ENCODE peak calls at places on chromosomes 4 and X, in eight cellular contexts. One of them, this sample, is unnamed.

GRCh38 chr4:120009731-120010130 is 56.9 kb downstream of the MAD2L1 start:
- DNase-seq in endothelial cell: no peak
- DNase-seq in uterus: no peak
- DNase-seq in T-cell: no peak
- DNase-seq in anterior cingulate cortex: no peak
- DNase-seq in nucleus accumbens: no peak
- DNase-seq in posterior cingulate gyrus: no peak
- DNase-seq in H54: no peak
- DNase-seq in this sample: no peak

GRCh38 chr4:57147335-57148060 is 37.3 kb upstream of the IGFBP7 start:
- DNase-seq in anterior cingulate cortex: no peak
- DNase-seq in posterior cingulate gyrus: no peak
- DNase-seq in uterus: no peak
- DNase-seq in nucleus accumbens: no peak
- DNase-seq in H54: no peak
- DNase-seq in T-cell: no peak
- DNase-seq in endothelial cell: no peak
- DNase-seq in this sample: no peak

GRCh38 chrX:119999087-119999634 is 55.6 kb upstream of the NKAP start:
- DNase-seq in posterior cingulate gyrus: no peak
- DNase-seq in nucleus accumbens: no peak
- DNase-seq in anterior cingulate cortex: no peak
- DNase-seq in T-cell: no peak
- DNase-seq in uterus: no peak
- DNase-seq in H54: no peak
- DNase-seq in endothelial cell: no peak
- DNase-seq in this sample: no peak

GRCh38 chrX:72269671-72270251 is 7.3 kb downstream of the RPS4X start:
- DNase-seq in uterus: no peak
- DNase-seq in anterior cingulate cortex: no peak
- DNase-seq in T-cell: no peak
- DNase-seq in nucleus accumbens: no peak
- DNase-seq in endothelial cell: no peak
- DNase-seq in H54: no peak
- DNase-seq in posterior cingulate gyrus: no peak
- DNase-seq in this sample: no peak

GRCh38 chr4:71456841-71457240 is 118.0 kb downstream of the SLC4A4 start:
- DNase-seq in T-cell: no peak
- DNase-seq in posterior cingulate gyrus: no peak
- DNase-seq in anterior cingulate cortex: no peak
- DNase-seq in endothelial cell: no peak
- DNase-seq in H54: no peak
- DNase-seq in uterus: no peak
- DNase-seq in nucleus accumbens: no peak
- DNase-seq in this sample: no peak

GRCh38 chr4:5971077-5971447 is 47.2 kb downstream of the C4orf50 start:
- DNase-seq in T-cell: no peak
- DNase-seq in posterior cingulate gyrus: no peak
- DNase-seq in H54: no peak
- DNase-seq in endothelial cell: no peak
- DNase-seq in uterus: no peak
- DNase-seq in anterior cingulate cortex: no peak
- DNase-seq in nucleus accumbens: no peak
- DNase-seq in this sample: no peak

GRCh38 chr4:183637461-183637860 is 21.5 kb downstream of the RWDD4 start:
- DNase-seq in endothelial cell: no peak
- DNase-seq in uterus: no peak
- DNase-seq in nucleus accumbens: no peak
- DNase-seq in posterior cingulate gyrus: no peak
- DNase-seq in anterior cingulate cortex: no peak
- DNase-seq in T-cell: no peak
- DNase-seq in H54: no peak
- DNase-seq in this sample: no peak

GRCh38 chr4:7429069-7429416 is 5.7 kb downstream of the PSAPL1 start:
- DNase-seq in H54: no peak
- DNase-seq in nucleus accumbens: no peak
- DNase-seq in anterior cingulate cortex: no peak
- DNase-seq in uterus: peak; percentile 10
- DNase-seq in posterior cingulate gyrus: no peak
- DNase-seq in T-cell: no peak
- DNase-seq in endothelial cell: no peak
- DNase-seq in this sample: no peak

GRCh38 chr4:87258677-87259076 is 38.3 kb upstream of the KLHL8 start:
- DNase-seq in nucleus accumbens: no peak
- DNase-seq in anterior cingulate cortex: no peak
- DNase-seq in endothelial cell: no peak
- DNase-seq in posterior cingulate gyrus: no peak
- DNase-seq in H54: no peak
- DNase-seq in uterus: no peak
- DNase-seq in T-cell: no peak
- DNase-seq in this sample: no peak